ENCODE peak calls at places on chromosomes 13 and 19, in ten cellular contexts. R, D, G, B, C, A, U, N, Z and M are unnamed samples.

GRCh38 chr19:1172353-1173159 is 1.5 kb downstream of the SBNO2 start:
- DNase-seq in C (peak), G (peak), Z (no peak), U (no peak), R (no peak), B (no peak), A (peak), N (no peak), D (no peak), M (no peak)

GRCh38 chr13:52665325-52665724 is 12.7 kb downstream of the SUGT1 start:
- DNase-seq in D (no peak), B (no peak), N (no peak), A (no peak), R (peak), C (no peak), G (peak), U (peak), Z (no peak), M (no peak)

GRCh38 chr19:19749332-19750130 is 16.6 kb upstream of the ZNF14 start:
- DNase-seq in U (no peak), B (no peak), D (no peak), Z (no peak), C (peak), G (no peak), R (no peak), A (no peak), N (no peak), M (no peak)

GRCh38 chr13:97430296-97430695 is 3.7 kb upstream of the RAP2A start:
- DNase-seq in U (no peak), G (no peak), D (no peak), C (no peak), N (no peak), R (no peak), Z (no peak), B (no peak), A (no peak), M (no peak)

GRCh38 chr19:16655727-16656126 is 4.2 kb downstream of the SMIM7 start:
- DNase-seq in U (no peak), A (no peak), B (no peak), Z (no peak), D (no peak), N (no peak), R (no peak), C (no peak), G (no peak), M (no peak)

GRCh38 chr19:10603084-10603872 is 16.2 kb upstream of the AP1M2 start:
- DNase-seq in N (no peak), Z (peak), R (no peak), D (peak), A (peak), U (no peak), G (no peak), C (peak), B (peak), M (no peak)

GRCh38 chr19:30064021-30064699 is 122.1 kb downstream of the URI1 start:
- DNase-seq in U (no peak), N (no peak), C (no peak), D (no peak), B (no peak), R (no peak), Z (no peak), A (no peak), G (no peak), M (no peak)

GRCh38 chr13:91184244-91184926 is 163.1 kb upstream of the MIR17HG start:
- DNase-seq in R (no peak), N (no peak), G (no peak), U (no peak), C (no peak), A (no peak), Z (no peak), B (no peak), D (no peak), M (no peak)

GRCh38 chr13:38350114-38350617 is 515 bp downstream of the UFM1 start:
- DNase-seq in U (peak), G (no peak), D (no peak), C (peak), R (peak), N (peak), Z (no peak), A (peak), B (peak), M (no peak)

GRCh38 chr13:52925221-52925620 is 76.8 kb upstream of the PCDH8 start:
- DNase-seq in N (no peak), D (no peak), Z (no peak), R (no peak), G (no peak), B (no peak), A (no peak), C (no peak), U (no peak), M (no peak)

GRCh38 chr19:57651654-57651996 is 17.1 kb upstream of the ZSCAN4 start:
- DNase-seq in D (no peak), U (no peak), Z (no peak), B (no peak), N (no peak), R (no peak), G (no peak), C (no peak), A (no peak), M (no peak)

GRCh38 chr19:28655054-28655453 is 557.9 kb downstream of the UQCRFS1 start:
- DNase-seq in U (no peak), R (no peak), G (no peak), Z (no peak), D (no peak), B (no peak), N (no peak), C (no peak), A (no peak), M (no peak)

GRCh38 chr19:35828694-35829301 is 16.2 kb upstream of the PRODH2 start:
- DNase-seq in R (no peak), G (peak), C (no peak), Z (peak), D (no peak), B (peak), N (no peak), A (peak), U (peak), M (peak)

GRCh38 chr13:77333521-77334083 is 6.7 kb upstream of the MYCBP2 start:
- DNase-seq in C (no peak), U (no peak), B (no peak), D (no peak), G (no peak), A (no peak), R (no peak), N (no peak), Z (no peak), M (no peak)

GRCh38 chr13:28320884-28321574 is 173.9 kb downstream of the FLT1 start:
- DNase-seq in N (no peak), B (no peak), U (no peak), Z (no peak), R (no peak), D (no peak), G (no peak), C (no peak), A (peak), M (no peak)

GRCh38 chr19:54136086-54136863 is 1.3 kb upstream of the CNOT3 start:
- DNase-seq in A (peak), D (no peak), R (no peak), U (no peak), Z (no peak), N (no peak), G (no peak), C (peak), B (no peak), M (no peak)

GRCh38 chr19:28710278-28710677 is 502.7 kb downstream of the UQCRFS1 start:
- DNase-seq in G (peak), Z (peak), N (no peak), R (peak), U (peak), C (no peak), A (peak), B (no peak), D (no peak), M (no peak)

GRCh38 chr13:23615677-23616076 is 45.5 kb downstream of the TNFRSF19 start:
- DNase-seq in D (no peak), Z (no peak), A (no peak), C (no peak), N (no peak), R (no peak), U (no peak), B (no peak), G (peak), M (no peak)

GRCh38 chr13:113327391-113327765 is 30.3 kb downstream of the LAMP1 start:
- DNase-seq in Z (no peak), A (no peak), G (no peak), B (no peak), D (no peak), C (no peak), U (no peak), R (no peak), N (no peak), M (no peak)

GRCh38 chr19:19329199-19329598 is 8.6 kb downstream of the MAU2 start:
- DNase-seq in A (no peak), U (no peak), N (no peak), D (no peak), Z (peak), G (no peak), C (no peak), R (no peak), B (no peak), M (no peak)

GRCh38 chr13:48232420-48233096 is 448 bp upstream of the ITM2B start:
- DNase-seq in A (no peak), N (no peak), B (no peak), D (no peak), C (no peak), U (no peak), R (no peak), Z (peak), G (peak), M (no peak)

GRCh38 chr19:21877976-21878375 is 42.0 kb upstream of the ZNF43 start:
- DNase-seq in C (no peak), D (no peak), N (no peak), A (no peak), R (no peak), B (no peak), G (no peak), Z (no peak), U (no peak), M (no peak)

GRCh38 chr19:20662421-20663105 is 1.2 kb upstream of the ZNF626 start:
- DNase-seq in R (no peak), N (no peak), U (no peak), G (no peak), C (no peak), A (no peak), Z (no peak), B (no peak), D (no peak), M (no peak)

GRCh38 chr13:36297259-36297599 is 385 bp downstream of the CCDC169 start:
- DNase-seq in G (peak), D (peak), C (no peak), Z (no peak), A (peak), R (no peak), U (no peak), N (no peak), B (no peak), M (no peak)

GRCh38 chr19:33125929-33126388 is 6.0 kb upstream of the WDR88 start:
- DNase-seq in U (peak), B (peak), C (peak), Z (peak), A (peak), G (peak), D (peak), N (no peak), R (peak), M (peak)

GRCh38 chr13:39881887-39882286 is 226.4 kb downstream of the COG6 start:
- DNase-seq in G (no peak), B (no peak), A (no peak), N (no peak), Z (no peak), R (no peak), D (no peak), C (no peak), U (no peak), M (no peak)